ENCODE peak calls at places on chromosomes 1 and 21, in six cellular contexts. M, T, B, F, N and Q are unnamed samples.

GRCh38 chr1:10430216-10431064 is at the start of gene CENPS:
- DNase-seq in M (peak; percentile 96), N (peak; percentile 93), F (peak; percentile 98), B (peak; percentile 83), T (peak; percentile 94), Q (peak; percentile 93)

GRCh38 chr21:37364722-37365121 is 1.9 kb upstream of the DYRK1A start:
- DNase-seq in F (no peak), N (no peak), B (no peak), T (no peak), M (no peak), Q (no peak)

GRCh38 chr1:235736263-235736662 is 86.7 kb upstream of the GNG4 start:
- DNase-seq in T (no peak), N (no peak), M (no peak), B (peak; percentile 13), F (no peak), Q (no peak)

GRCh38 chr1:21649315-21649714 is 19.8 kb downstream of the RAP1GAP start:
- DNase-seq in B (no peak), T (no peak), M (no peak), N (no peak), F (no peak), Q (no peak)

GRCh38 chr21:34129971-34130597 is 56.7 kb downstream of the MRPS6 start:
- DNase-seq in F (peak; percentile 55), B (peak; percentile 48), T (peak; percentile 61), N (peak; percentile 65), M (peak; percentile 88), Q (peak; percentile 68)

GRCh38 chr1:101820080-101820479 is 176.6 kb downstream of the OLFM3 start:
- DNase-seq in N (peak; percentile 53), B (peak; percentile 15), F (no peak), M (peak; percentile 72), T (peak; percentile 51), Q (no peak)

GRCh38 chr1:52915855-52916220 is 5.7 kb downstream of the ECHDC2 start:
- DNase-seq in M (no peak), T (no peak), F (no peak), N (no peak), B (no peak), Q (no peak)

GRCh38 chr1:91511386-91511785 is 10.7 kb downstream of the CDC7 start:
- DNase-seq in B (peak; percentile 68), M (peak; percentile 48), N (peak; percentile 60), F (no peak), T (no peak), Q (no peak)

GRCh38 chr1:36349241-36349671 is 25.8 kb upstream of the EVA1B start:
- DNase-seq in M (no peak), F (no peak), B (peak; percentile 64), T (no peak), N (peak; percentile 70), Q (no peak)

GRCh38 chr1:229237320-229237719 is 33.6 kb upstream of the RAB4A start:
- DNase-seq in T (no peak), M (no peak), F (peak; percentile 30), B (no peak), N (no peak), Q (no peak)

GRCh38 chr1:155278689-155279160 is 1.5 kb downstream of the HCN3 start:
- DNase-seq in T (no peak), N (no peak), M (no peak), B (peak; percentile 14), F (no peak), Q (no peak)

GRCh38 chr1:157272899-157273774 is 134.9 kb upstream of the ETV3 start:
- DNase-seq in N (no peak), M (peak; percentile 80), T (no peak), B (no peak), F (peak; percentile 52), Q (peak; percentile 49)

GRCh38 chr21:44682580-44683151 is 703 bp upstream of the KRTAP12-1 start:
- DNase-seq in F (no peak), B (no peak), T (no peak), M (no peak), N (no peak), Q (peak; percentile 24)

GRCh38 chr1:4636644-4637380 is 17.6 kb upstream of the AJAP1 start:
- DNase-seq in M (no peak), B (no peak), F (no peak), N (no peak), T (no peak), Q (no peak)

GRCh38 chr1:24191860-24192259 is 4.8 kb upstream of the IFNLR1 start:
- DNase-seq in M (no peak), B (peak; percentile 66), F (no peak), T (no peak), N (peak; percentile 84), Q (no peak)

DNA sequence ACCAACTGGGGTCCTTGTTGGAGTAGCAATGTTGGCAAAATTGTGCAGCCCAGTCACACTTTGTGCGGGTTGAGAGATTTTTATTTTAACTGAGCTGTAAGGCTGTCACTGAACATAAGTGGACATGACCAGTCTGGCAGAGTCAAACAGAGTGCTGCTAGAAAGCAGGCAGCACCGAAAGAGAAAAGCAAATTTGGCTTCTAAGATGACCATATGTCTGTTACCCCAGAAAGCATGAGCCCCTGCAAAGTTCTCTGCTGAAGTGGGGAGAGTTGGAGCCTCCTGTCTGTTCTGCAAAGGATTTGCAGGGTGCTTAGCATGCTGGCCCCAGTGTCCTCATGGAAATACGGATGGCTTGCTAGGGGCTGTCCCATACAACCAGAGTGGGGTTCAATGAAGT is 220.4 kb downstream of the PBX1 start:
- DNase-seq in F (no peak), B (no peak), T (no peak), M (no peak), N (no peak), Q (no peak)
- H2AK5ac ChIP-seq in F (no peak overlapping the region), B (peak overlapping the region; percentile 59), T (no peak overlapping the region), M (peak overlapping the region; percentile 40), N (no peak overlapping the region), Q (no peak overlapping the region)

GRCh38 chr1:226674892-226675719 is 64.0 kb downstream of the ITPKB start:
- DNase-seq in M (no peak), T (no peak), B (no peak), N (peak; percentile 62), F (no peak), Q (no peak)
- H3K4me1 ChIP-seq in M (peaks cover 12% of the 10 kb centered on the region), T (peaks cover 10% of the 10 kb centered on the region), B (peaks cover 13% of the 10 kb centered on the region), N (peaks cover 12% of the 10 kb centered on the region), F (peaks cover 3% of the 10 kb centered on the region), Q (peaks cover 6% of the 10 kb centered on the region)

DNA sequence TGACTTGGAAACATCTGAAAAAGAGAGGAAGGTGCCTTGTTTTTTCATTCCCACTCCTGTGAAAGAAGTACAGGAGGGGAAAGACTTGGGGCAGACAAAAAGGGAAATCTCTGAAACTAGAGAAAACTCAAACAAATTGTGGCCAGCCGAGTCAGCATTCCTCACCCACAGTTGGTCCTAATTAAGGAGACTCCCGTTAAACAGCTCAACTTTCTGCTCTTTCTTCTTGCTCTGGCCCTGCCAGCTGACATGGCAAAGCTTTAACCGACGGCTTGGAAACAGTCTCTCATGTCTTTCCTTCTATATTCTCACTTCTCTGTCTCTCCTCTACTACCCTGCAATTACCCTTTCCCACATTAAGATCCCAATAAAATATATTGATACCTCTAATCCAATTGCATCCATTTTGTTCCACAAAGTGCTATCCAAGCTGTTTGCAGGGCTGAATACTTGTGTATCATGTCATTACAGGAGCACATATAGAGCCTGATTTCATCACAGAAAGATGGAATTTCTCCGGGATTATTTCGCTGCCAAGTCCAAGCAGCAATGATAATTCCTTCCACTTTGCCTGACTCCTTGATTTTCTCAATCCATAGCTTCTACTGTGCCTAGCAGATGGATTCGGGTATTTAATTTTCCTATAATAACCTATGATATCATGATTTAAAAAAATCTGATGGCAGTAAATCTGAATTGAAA is 65.4 kb upstream of the IPO9 start:
- DNase-seq in F (no peak), M (peak; percentile 41), T (no peak), N (no peak), B (peak; percentile 55), Q (no peak)
- H2AK5ac ChIP-seq in F (no peak overlapping the region), M (no peak overlapping the region), T (no peak overlapping the region), N (no peak overlapping the region), B (no peak overlapping the region), Q (no peak overlapping the region)

DNA sequence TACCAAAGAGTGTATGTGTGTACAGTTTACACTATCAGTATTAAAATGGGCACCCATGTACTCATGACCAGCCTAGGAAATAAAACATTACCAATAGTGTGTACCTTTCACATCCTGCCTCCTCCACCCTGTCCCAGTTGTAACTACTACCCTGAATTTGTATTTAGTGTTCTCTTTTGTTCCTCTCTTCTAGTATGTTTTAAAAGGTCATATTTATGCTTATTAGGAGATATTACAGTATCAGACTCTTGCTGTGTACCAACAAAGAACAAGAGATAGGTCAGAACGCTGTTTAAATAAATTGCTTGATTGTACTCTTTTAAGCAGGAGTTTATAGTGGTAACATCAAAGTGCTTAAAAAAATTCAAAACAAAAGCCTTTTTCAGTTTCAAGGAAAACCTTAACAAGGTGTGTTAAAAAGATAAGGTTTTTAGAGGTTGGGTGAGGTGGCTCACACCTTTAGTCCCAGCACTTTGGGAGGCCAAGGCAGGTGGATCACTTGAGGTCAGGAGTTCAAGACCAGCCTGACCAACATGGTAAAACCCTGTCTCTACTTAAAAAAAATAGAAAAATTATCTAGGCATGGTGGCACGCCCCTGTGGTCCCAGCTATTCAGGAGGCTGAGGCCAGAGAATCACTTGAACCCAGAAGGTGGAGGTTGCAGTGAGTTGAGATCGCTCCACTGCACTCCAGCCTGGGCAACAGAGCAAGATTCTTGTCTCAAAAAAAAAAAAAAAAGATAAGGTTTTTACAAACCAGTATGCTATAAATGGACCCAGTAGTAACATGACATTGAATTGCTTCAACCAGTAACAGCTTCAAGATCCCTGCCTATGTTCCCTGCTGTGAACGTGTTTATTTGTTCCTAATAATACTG is 35.9 kb downstream of the MPZL1 start:
- DNase-seq in B (no peak), M (no peak), T (no peak), N (no peak), F (no peak), Q (no peak)
- H3K4me1 ChIP-seq in B (peaks cover 7% of the 10 kb centered on the region), M (peaks cover 21% of the 10 kb centered on the region), T (no peaks in the 10 kb centered on the region), N (peaks cover 8% of the 10 kb centered on the region), F (no peaks in the 10 kb centered on the region), Q (peaks cover 5% of the 10 kb centered on the region)

DNA sequence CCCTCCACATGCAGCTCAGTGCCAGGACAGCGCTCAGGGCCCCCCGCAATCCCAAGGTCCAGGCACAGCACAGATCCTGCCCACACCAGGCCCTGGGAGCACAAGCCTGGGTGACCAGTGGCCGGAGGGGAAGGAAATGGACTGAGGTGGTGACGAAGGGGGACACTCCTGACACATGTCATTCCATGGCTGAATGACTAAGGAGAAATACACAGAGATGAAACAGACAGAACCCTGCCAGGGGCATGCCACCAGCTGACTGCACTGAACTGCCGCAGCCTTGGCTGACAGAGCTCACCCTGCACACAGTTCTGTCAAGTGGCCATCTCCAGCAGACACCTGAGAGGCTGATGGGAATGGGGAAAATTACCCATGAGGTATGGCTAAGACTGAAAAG is 56.1 kb downstream of the HSF2BP start:
- DNase-seq in T (no peak), N (no peak), M (no peak), B (no peak), F (no peak), Q (no peak)
- H2AK5ac ChIP-seq in T (peak overlapping the region; percentile 30), N (peak overlapping the region; percentile 93), M (no peak overlapping the region), B (peak overlapping the region; percentile 99), F (no peak overlapping the region), Q (no peak overlapping the region)

GRCh38 chr1:204267191-204267601 is 53.4 kb upstream of the GOLT1A start:
- DNase-seq in B (no peak), F (no peak), T (no peak), N (no peak), M (no peak), Q (no peak)

GRCh38 chr1:204265665-204266064 is 51.9 kb upstream of the GOLT1A start:
- DNase-seq in B (no peak), T (no peak), F (no peak), N (no peak), M (no peak), Q (no peak)

GRCh38 chr1:204268101-204268500 is 54.3 kb upstream of the GOLT1A start:
- DNase-seq in T (no peak), F (no peak), N (no peak), B (no peak), M (no peak), Q (no peak)

GRCh38 chr1:204264805-204265204 is 51.0 kb upstream of the GOLT1A start:
- DNase-seq in N (no peak), M (no peak), T (no peak), B (no peak), F (no peak), Q (no peak)

GRCh38 chr1:204266504-204267034 is 52.8 kb upstream of the GOLT1A start:
- DNase-seq in N (no peak), F (no peak), M (no peak), B (no peak), T (no peak), Q (no peak)
- H3K4me1 ChIP-seq in N (peaks cover 6% of the 10 kb centered on the region), F (no peaks in the 10 kb centered on the region), M (peaks cover 9% of the 10 kb centered on the region), B (peaks cover 13% of the 10 kb centered on the region), T (peaks cover 15% of the 10 kb centered on the region), Q (no peaks in the 10 kb centered on the region)